ENCODE peak calls at places on chromosomes 6 and 20, in nine cellular contexts. One of them, this sample, is unnamed.

GRCh38 chr20:30286157-30286556 is 971.3 kb upstream of the DEFB115 start:
- DNase-seq in OCI-LY7: peak; percentile 2
- DNase-seq in GM23338: peak; percentile 65
- DNase-seq in neural progenitor cell: no peak
- DNase-seq in hepatocyte: no peak
- DNase-seq in HCT116: no peak
- DNase-seq in SK-N-SH: no peak
- DNase-seq in MM.1S: no peak
- DNase-seq in PC-3: no peak
- DNase-seq in this sample: no peak

GRCh38 chr20:25084616-25085187 is 2.8 kb upstream of the VSX1 start:
- DNase-seq in PC-3: no peak
- DNase-seq in OCI-LY7: no peak
- DNase-seq in SK-N-SH: no peak
- DNase-seq in GM23338: peak; percentile 72
- DNase-seq in hepatocyte: no peak
- DNase-seq in HCT116: no peak
- DNase-seq in neural progenitor cell: peak; percentile 50
- DNase-seq in MM.1S: no peak
- DNase-seq in this sample: no peak

GRCh38 chr6:134557509-134557908 is 239.6 kb upstream of the SGK1 start:
- DNase-seq in SK-N-SH: no peak
- DNase-seq in OCI-LY7: no peak
- DNase-seq in GM23338: no peak
- DNase-seq in neural progenitor cell: no peak
- DNase-seq in MM.1S: no peak
- DNase-seq in HCT116: no peak
- DNase-seq in hepatocyte: no peak
- DNase-seq in PC-3: no peak
- DNase-seq in this sample: no peak

GRCh38 chr20:56630086-56630493 is 984 bp downstream of the TFAP2C start:
- DNase-seq in HCT116: peak; percentile 54
- DNase-seq in hepatocyte: peak; percentile 85
- DNase-seq in MM.1S: peak; percentile 77
- DNase-seq in GM23338: peak; percentile 91
- DNase-seq in neural progenitor cell: peak; percentile 95
- DNase-seq in OCI-LY7: no peak
- DNase-seq in SK-N-SH: peak; percentile 59
- DNase-seq in PC-3: peak; percentile 97
- DNase-seq in this sample: peak; percentile 96

GRCh38 chr20:24651171-24651972 is 181.9 kb downstream of the SYNDIG1 start:
- DNase-seq in hepatocyte: no peak
- DNase-seq in PC-3: peak; percentile 88
- DNase-seq in SK-N-SH: no peak
- DNase-seq in MM.1S: no peak
- DNase-seq in OCI-LY7: no peak
- DNase-seq in HCT116: no peak
- DNase-seq in neural progenitor cell: no peak
- DNase-seq in GM23338: no peak
- DNase-seq in this sample: peak; percentile 92

GRCh38 chr20:21325296-21325695 is 22.2 kb downstream of the XRN2 start:
- DNase-seq in hepatocyte: no peak
- DNase-seq in neural progenitor cell: no peak
- DNase-seq in HCT116: no peak
- DNase-seq in SK-N-SH: no peak
- DNase-seq in GM23338: no peak
- DNase-seq in OCI-LY7: no peak
- DNase-seq in MM.1S: no peak
- DNase-seq in PC-3: no peak
- DNase-seq in this sample: no peak

GRCh38 chr6:92180090-92180489 is 1239.3 kb downstream of the EPHA7 start:
- DNase-seq in OCI-LY7: no peak
- DNase-seq in PC-3: no peak
- DNase-seq in neural progenitor cell: no peak
- DNase-seq in MM.1S: no peak
- DNase-seq in hepatocyte: no peak
- DNase-seq in GM23338: no peak
- DNase-seq in SK-N-SH: no peak
- DNase-seq in HCT116: no peak
- DNase-seq in this sample: no peak

GRCh38 chr20:45911486-45912343 is at the start of gene PLTP:
- DNase-seq in PC-3: peak; percentile 38
- DNase-seq in GM23338: peak; percentile 83
- DNase-seq in hepatocyte: peak; percentile 77
- DNase-seq in OCI-LY7: no peak
- DNase-seq in MM.1S: no peak
- DNase-seq in HCT116: no peak
- DNase-seq in SK-N-SH: peak; percentile 89
- DNase-seq in neural progenitor cell: peak; percentile 89
- DNase-seq in this sample: peak; percentile 78

GRCh38 chr6:50711686-50712085 is 1.6 kb upstream of the TFAP2D start:
- DNase-seq in HCT116: no peak
- DNase-seq in SK-N-SH: no peak
- DNase-seq in neural progenitor cell: no peak
- DNase-seq in hepatocyte: no peak
- DNase-seq in PC-3: no peak
- DNase-seq in GM23338: peak; percentile 18
- DNase-seq in OCI-LY7: no peak
- DNase-seq in MM.1S: no peak
- DNase-seq in this sample: no peak

GRCh38 chr6:10400330-10400729 is 14.5 kb downstream of the TFAP2A start:
- DNase-seq in HCT116: no peak
- DNase-seq in neural progenitor cell: no peak
- DNase-seq in GM23338: peak; percentile 59
- DNase-seq in MM.1S: no peak
- DNase-seq in OCI-LY7: no peak
- DNase-seq in SK-N-SH: no peak
- DNase-seq in hepatocyte: no peak
- DNase-seq in PC-3: peak; percentile 70
- DNase-seq in this sample: no peak

GRCh38 chr6:90411292-90411781 is 114.7 kb upstream of the BACH2 start:
- DNase-seq in neural progenitor cell: no peak
- DNase-seq in OCI-LY7: no peak
- DNase-seq in SK-N-SH: no peak
- DNase-seq in PC-3: peak; percentile 93
- DNase-seq in HCT116: peak; percentile 71
- DNase-seq in GM23338: peak; percentile 41
- DNase-seq in hepatocyte: peak; percentile 28
- DNase-seq in MM.1S: peak; percentile 82
- DNase-seq in this sample: no peak

GRCh38 chr20:36145877-36146707 is 8.4 kb upstream of the EPB41L1 start:
- DNase-seq in GM23338: no peak
- DNase-seq in hepatocyte: no peak
- DNase-seq in MM.1S: peak; percentile 89
- DNase-seq in neural progenitor cell: no peak
- DNase-seq in HCT116: no peak
- DNase-seq in OCI-LY7: peak; percentile 45
- DNase-seq in SK-N-SH: no peak
- DNase-seq in PC-3: no peak
- DNase-seq in this sample: no peak

GRCh38 chr20:63268671-63269439 is 3.8 kb upstream of the ARFGAP1 start:
- DNase-seq in OCI-LY7: no peak
- DNase-seq in GM23338: peak; percentile 45
- DNase-seq in neural progenitor cell: no peak
- DNase-seq in MM.1S: no peak
- DNase-seq in HCT116: no peak
- DNase-seq in PC-3: no peak
- DNase-seq in hepatocyte: no peak
- DNase-seq in SK-N-SH: no peak
- DNase-seq in this sample: peak; percentile 34

GRCh38 chr20:50689864-50690263 is 1.5 kb downstream of the RIPOR3 start:
- DNase-seq in neural progenitor cell: no peak
- DNase-seq in SK-N-SH: peak; percentile 82
- DNase-seq in GM23338: no peak
- DNase-seq in MM.1S: no peak
- DNase-seq in PC-3: no peak
- DNase-seq in OCI-LY7: no peak
- DNase-seq in hepatocyte: no peak
- DNase-seq in HCT116: no peak
- DNase-seq in this sample: peak; percentile 61
- TF ChIP-seq EZH2phosphoT487 in neural progenitor cell: no peak
- TF ChIP-seq EZH2phosphoT487 in SK-N-SH: no peak
- TF ChIP-seq EZH2phosphoT487 in GM23338: no peak
- TF ChIP-seq EZH2phosphoT487 in MM.1S: no peak
- TF ChIP-seq EZH2phosphoT487 in PC-3: no peak
- TF ChIP-seq EZH2phosphoT487 in OCI-LY7: no peak
- TF ChIP-seq EZH2phosphoT487 in hepatocyte: no peak
- TF ChIP-seq EZH2phosphoT487 in HCT116: no peak
- TF ChIP-seq EZH2phosphoT487 in this sample: no peak

GRCh38 chr6:46947497-46947896 is 25.8 kb upstream of the ADGRF5 start:
- DNase-seq in neural progenitor cell: no peak
- DNase-seq in HCT116: no peak
- DNase-seq in MM.1S: no peak
- DNase-seq in OCI-LY7: no peak
- DNase-seq in GM23338: no peak
- DNase-seq in hepatocyte: no peak
- DNase-seq in SK-N-SH: no peak
- DNase-seq in PC-3: no peak
- DNase-seq in this sample: no peak

GRCh38 chr6:46949662-46950280 is 28.0 kb upstream of the ADGRF5 start:
- DNase-seq in MM.1S: no peak
- DNase-seq in SK-N-SH: no peak
- DNase-seq in OCI-LY7: no peak
- DNase-seq in neural progenitor cell: no peak
- DNase-seq in GM23338: no peak
- DNase-seq in hepatocyte: no peak
- DNase-seq in HCT116: no peak
- DNase-seq in PC-3: no peak
- DNase-seq in this sample: no peak

GRCh38 chr6:46953921-46954320 is 32.2 kb upstream of the ADGRF5 start:
- DNase-seq in neural progenitor cell: no peak
- DNase-seq in SK-N-SH: no peak
- DNase-seq in GM23338: no peak
- DNase-seq in hepatocyte: no peak
- DNase-seq in PC-3: no peak
- DNase-seq in MM.1S: no peak
- DNase-seq in OCI-LY7: no peak
- DNase-seq in HCT116: no peak
- DNase-seq in this sample: no peak

GRCh38 chr6:46948699-46949098 is 27.0 kb upstream of the ADGRF5 start:
- DNase-seq in GM23338: no peak
- DNase-seq in hepatocyte: no peak
- DNase-seq in MM.1S: no peak
- DNase-seq in SK-N-SH: no peak
- DNase-seq in neural progenitor cell: peak; percentile 49
- DNase-seq in OCI-LY7: no peak
- DNase-seq in PC-3: no peak
- DNase-seq in HCT116: no peak
- DNase-seq in this sample: no peak
- H3K4me1 ChIP-seq in GM23338: no peaks in the 10 kb centered on the region
- H3K4me1 ChIP-seq in hepatocyte: peaks cover 6% of the 10 kb centered on the region
- H3K4me1 ChIP-seq in MM.1S: no peaks in the 10 kb centered on the region
- H3K4me1 ChIP-seq in SK-N-SH: no peaks in the 10 kb centered on the region
- H3K4me1 ChIP-seq in neural progenitor cell: no peaks in the 10 kb centered on the region
- H3K4me1 ChIP-seq in OCI-LY7: no peaks in the 10 kb centered on the region
- H3K4me1 ChIP-seq in PC-3: no peaks in the 10 kb centered on the region
- H3K4me1 ChIP-seq in HCT116: no peaks in the 10 kb centered on the region
- H3K4me1 ChIP-seq in this sample: no peaks in the 10 kb centered on the region

GRCh38 chr6:27296106-27296783 is 15.8 kb downstream of the POM121L2 start:
- DNase-seq in neural progenitor cell: peak; percentile 91
- DNase-seq in PC-3: peak; percentile 55
- DNase-seq in MM.1S: no peak
- DNase-seq in OCI-LY7: no peak
- DNase-seq in SK-N-SH: no peak
- DNase-seq in hepatocyte: peak; percentile 54
- DNase-seq in GM23338: peak; percentile 90
- DNase-seq in HCT116: peak; percentile 36
- DNase-seq in this sample: peak; percentile 60
- H3K4me3 ChIP-seq in neural progenitor cell: peak overlapping the region; percentile 66
- H3K4me3 ChIP-seq in PC-3: peak overlapping the region; percentile 76
- H3K4me3 ChIP-seq in MM.1S: no peak overlapping the region
- H3K4me3 ChIP-seq in OCI-LY7: no peak overlapping the region
- H3K4me3 ChIP-seq in SK-N-SH: peak overlapping the region; percentile 40
- H3K4me3 ChIP-seq in hepatocyte: peak overlapping the region; percentile 72
- H3K4me3 ChIP-seq in GM23338: peak overlapping the region; percentile 89
- H3K4me3 ChIP-seq in HCT116: peak overlapping the region; percentile 72
- H3K4me3 ChIP-seq in this sample: peak overlapping the region; percentile 76

GRCh38 chr6:69887026-69887425 is 20.7 kb downstream of the COL19A1 start:
- DNase-seq in hepatocyte: no peak
- DNase-seq in OCI-LY7: no peak
- DNase-seq in HCT116: no peak
- DNase-seq in GM23338: no peak
- DNase-seq in SK-N-SH: no peak
- DNase-seq in PC-3: no peak
- DNase-seq in MM.1S: peak; percentile 34
- DNase-seq in neural progenitor cell: no peak
- DNase-seq in this sample: peak; percentile 3
- TF ChIP-seq EZH2phosphoT487 in hepatocyte: no peak
- TF ChIP-seq EZH2phosphoT487 in OCI-LY7: no peak
- TF ChIP-seq EZH2phosphoT487 in HCT116: no peak
- TF ChIP-seq EZH2phosphoT487 in GM23338: no peak
- TF ChIP-seq EZH2phosphoT487 in SK-N-SH: no peak
- TF ChIP-seq EZH2phosphoT487 in PC-3: no peak
- TF ChIP-seq EZH2phosphoT487 in MM.1S: no peak
- TF ChIP-seq EZH2phosphoT487 in neural progenitor cell: no peak
- TF ChIP-seq EZH2phosphoT487 in this sample: no peak

GRCh38 chr6:107121266-107121665 is 6.0 kb upstream of the BEND3 start:
- DNase-seq in SK-N-SH: no peak
- DNase-seq in hepatocyte: no peak
- DNase-seq in neural progenitor cell: no peak
- DNase-seq in PC-3: no peak
- DNase-seq in HCT116: no peak
- DNase-seq in MM.1S: no peak
- DNase-seq in GM23338: no peak
- DNase-seq in OCI-LY7: peak; percentile 17
- DNase-seq in this sample: no peak
- H3K4me1 ChIP-seq in SK-N-SH: peaks cover 8% of the 10 kb centered on the region
- H3K4me1 ChIP-seq in hepatocyte: peaks cover 7% of the 10 kb centered on the region
- H3K4me1 ChIP-seq in neural progenitor cell: peaks cover 18% of the 10 kb centered on the region
- H3K4me1 ChIP-seq in PC-3: no peaks in the 10 kb centered on the region
- H3K4me1 ChIP-seq in HCT116: peaks cover 14% of the 10 kb centered on the region
- H3K4me1 ChIP-seq in MM.1S: peaks cover 27% of the 10 kb centered on the region
- H3K4me1 ChIP-seq in GM23338: peaks cover 16% of the 10 kb centered on the region
- H3K4me1 ChIP-seq in OCI-LY7: peaks cover 77% of the 10 kb centered on the region
- H3K4me1 ChIP-seq in this sample: peaks cover 4% of the 10 kb centered on the region

GRCh38 chr6:166097914-166098522 is 69.6 kb downstream of the TBXT start:
- DNase-seq in HCT116: peak; percentile 49
- DNase-seq in SK-N-SH: peak; percentile 79
- DNase-seq in OCI-LY7: no peak
- DNase-seq in GM23338: peak; percentile 83
- DNase-seq in PC-3: peak; percentile 46
- DNase-seq in neural progenitor cell: peak; percentile 81
- DNase-seq in MM.1S: peak; percentile 38
- DNase-seq in hepatocyte: peak; percentile 87
- DNase-seq in this sample: peak; percentile 83
- H3K4me3 ChIP-seq in HCT116: peak overlapping the region; percentile 54
- H3K4me3 ChIP-seq in SK-N-SH: no peak overlapping the region
- H3K4me3 ChIP-seq in OCI-LY7: no peak overlapping the region
- H3K4me3 ChIP-seq in GM23338: peak overlapping the region; percentile 50
- H3K4me3 ChIP-seq in PC-3: no peak overlapping the region
- H3K4me3 ChIP-seq in neural progenitor cell: peak overlapping the region; percentile 60
- H3K4me3 ChIP-seq in MM.1S: no peak overlapping the region
- H3K4me3 ChIP-seq in hepatocyte: peak overlapping the region; percentile 19
- H3K4me3 ChIP-seq in this sample: peak overlapping the region; percentile 75

This sample was measured in GM23248.